ENCODE peak calls at places on chromosome 3, in eight cellular contexts. Y is dorsolateral prefrontal cortex, J is pancreas, U is transverse colon, B is AG04450, R is brain microvascular endothelial cell, Z is left ventricle myocardium inferior, D is RWPE2. F is an unnamed sample.

GRCh38 chr3:186815490-186815889 is 9.2 kb upstream of the RFC4 start:
- DNase-seq in Y (no peak), B (no peak), J (no peak), D (no peak), Z (no peak), R (peak), U (no peak), F (no peak)

GRCh38 chr3:12719541-12719940 is 39.5 kb downstream of the TMEM40 start:
- DNase-seq in U (no peak), J (no peak), Y (no peak), R (no peak), B (no peak), D (no peak), Z (no peak), F (no peak)

GRCh38 chr3:120093119-120093922 is 926 bp downstream of the GSK3B start:
- DNase-seq in Z (no peak), J (no peak), U (peak), D (no peak), R (no peak), B (peak), Y (no peak), F (no peak)

GRCh38 chr3:62990704-62991413 is 115.6 kb upstream of the CADPS start:
- DNase-seq in R (no peak), Y (no peak), D (no peak), J (no peak), Z (no peak), U (no peak), B (no peak), F (no peak)

GRCh38 chr3:12445523-12446240 is 38.6 kb upstream of the TSEN2 start:
- DNase-seq in Y (no peak), R (no peak), U (no peak), B (no peak), Z (no peak), J (no peak), D (peak), F (no peak)

GRCh38 chr3:58994746-58995330 is 55.0 kb downstream of the CFAP20DC start:
- DNase-seq in Z (no peak), Y (no peak), D (no peak), J (peak), U (peak), B (peak), R (peak), F (peak)

GRCh38 chr3:59758672-59759071 is 708.8 kb upstream of the CFAP20DC start:
- DNase-seq in Z (no peak), R (no peak), B (no peak), J (no peak), D (no peak), Y (no peak), U (no peak), F (no peak)

GRCh38 chr3:101143002-101143401 is 149.8 kb upstream of the ABI3BP start:
- DNase-seq in J (no peak), D (no peak), Y (no peak), R (no peak), B (no peak), Z (no peak), U (no peak), F (no peak)

GRCh38 chr3:177522051-177522450 is 324.8 kb upstream of the TBL1XR1 start:
- DNase-seq in U (no peak), Z (no peak), J (no peak), Y (no peak), R (no peak), B (no peak), D (no peak), F (no peak)

GRCh38 chr3:126394179-126394976 is at the start of gene CFAP100:
- DNase-seq in Y (peak), D (no peak), B (no peak), U (peak), J (no peak), Z (no peak), R (peak), F (no peak)

GRCh38 chr3:159146856-159147255 is 345.0 kb downstream of the MFSD1 start:
- DNase-seq in J (no peak), D (no peak), R (no peak), U (no peak), Z (no peak), B (no peak), Y (no peak), F (no peak)

GRCh38 chr3:133575121-133575520 is 1.6 kb downstream of the CDV3 start:
- DNase-seq in J (no peak), D (no peak), Y (no peak), U (no peak), R (no peak), B (no peak), Z (no peak), F (no peak)

GRCh38 chr3:142647856-142648255 is 51.7 kb downstream of the PLS1 start:
- DNase-seq in B (no peak), Z (no peak), J (no peak), Y (no peak), U (peak), R (no peak), D (no peak), F (peak)

GRCh38 chr3:20125912-20126311 is 60.1 kb downstream of the SGO1 start:
- DNase-seq in U (peak), Z (no peak), D (no peak), J (no peak), B (no peak), R (no peak), Y (no peak), F (no peak)

GRCh38 chr3:54999159-54999558 is 71.3 kb upstream of the LRTM1 start:
- DNase-seq in U (no peak), B (peak), R (peak), Y (no peak), J (no peak), D (no peak), Z (no peak), F (peak)

GRCh38 chr3:135197856-135198255 is 402.8 kb downstream of the EPHB1 start:
- DNase-seq in U (no peak), Z (no peak), D (no peak), J (no peak), B (no peak), R (no peak), Y (no peak), F (no peak)

GRCh38 chr3:138948371-138949001 is 1.5 kb downstream of the FOXL2NB start:
- DNase-seq in Z (no peak), Y (no peak), J (no peak), B (no peak), R (no peak), U (no peak), D (no peak), F (no peak)

GRCh38 chr3:158845748-158846350 is 44.0 kb downstream of the MFSD1 start:
- DNase-seq in B (no peak), Y (no peak), U (no peak), J (peak), Z (no peak), R (no peak), D (no peak), F (no peak)

GRCh38 chr3:145981057-145981456 is 179.9 kb downstream of the PLOD2 start:
- DNase-seq in Y (no peak), U (no peak), D (no peak), J (no peak), Z (no peak), R (peak), B (no peak), F (no peak)

GRCh38 chr3:113516115-113516505 is 1.2 kb upstream of the SPICE1 start:
- DNase-seq in R (no peak), Y (no peak), U (peak), D (no peak), B (no peak), Z (no peak), J (no peak), F (no peak)

GRCh38 chr3:190265795-190266194 is 56.5 kb downstream of the CLDN1 start:
- DNase-seq in B (no peak), R (peak), Y (no peak), J (peak), D (peak), Z (no peak), U (peak), F (peak)

GRCh38 chr3:117059990-117060338 is 350.4 kb downstream of the TUSC7 start:
- DNase-seq in R (no peak), D (no peak), J (no peak), Y (no peak), B (no peak), Z (no peak), U (no peak), F (no peak)

GRCh38 chr3:43389388-43390254 is 103.3 kb downstream of the SNRK start:
- DNase-seq in U (peak), J (peak), D (no peak), Y (no peak), Z (no peak), B (peak), R (peak), F (peak)

GRCh38 chr3:124277516-124277890 is 285.6 kb upstream of the ROPN1 start:
- DNase-seq in D (no peak), J (no peak), R (no peak), Y (peak), Z (no peak), U (peak), B (no peak), F (no peak)

GRCh38 chr3:29754346-29754745 is 473.5 kb downstream of the RBMS3 start:
- DNase-seq in Y (no peak), B (no peak), U (no peak), D (no peak), Z (no peak), R (no peak), J (no peak), F (no peak)

GRCh38 chr3:121648219-121648958 is 12.3 kb downstream of the HCLS1 start:
- DNase-seq in Y (no peak), R (no peak), J (no peak), B (no peak), Z (no peak), U (no peak), D (no peak), F (no peak)

GRCh38 chr3:24373198-24373959 is 121.3 kb downstream of the THRB start:
- DNase-seq in B (no peak), J (peak), Z (peak), Y (no peak), R (no peak), U (no peak), D (no peak), F (no peak)

GRCh38 chr3:195893121-195893449 is 15.3 kb downstream of the TNK2 start:
- DNase-seq in Z (peak), Y (peak), R (no peak), B (no peak), D (no peak), J (peak), U (no peak), F (no peak)
- H3K4me3 ChIP-seq in Z (peak), Y (peak), R (no peak), B (peak), D (no peak), J (no peak), U (no peak), F (no peak)

GRCh38 chr3:47854720-47855455 is 52.0 kb downstream of the DHX30 start:
- DNase-seq in D (no peak), Z (no peak), Y (no peak), J (no peak), B (no peak), R (no peak), U (no peak), F (no peak)
- H3K27ac ChIP-seq in D (no peak), Z (peak), Y (peak), J (no peak), B (no peak), R (no peak), U (no peak), F (no peak)

DNA sequence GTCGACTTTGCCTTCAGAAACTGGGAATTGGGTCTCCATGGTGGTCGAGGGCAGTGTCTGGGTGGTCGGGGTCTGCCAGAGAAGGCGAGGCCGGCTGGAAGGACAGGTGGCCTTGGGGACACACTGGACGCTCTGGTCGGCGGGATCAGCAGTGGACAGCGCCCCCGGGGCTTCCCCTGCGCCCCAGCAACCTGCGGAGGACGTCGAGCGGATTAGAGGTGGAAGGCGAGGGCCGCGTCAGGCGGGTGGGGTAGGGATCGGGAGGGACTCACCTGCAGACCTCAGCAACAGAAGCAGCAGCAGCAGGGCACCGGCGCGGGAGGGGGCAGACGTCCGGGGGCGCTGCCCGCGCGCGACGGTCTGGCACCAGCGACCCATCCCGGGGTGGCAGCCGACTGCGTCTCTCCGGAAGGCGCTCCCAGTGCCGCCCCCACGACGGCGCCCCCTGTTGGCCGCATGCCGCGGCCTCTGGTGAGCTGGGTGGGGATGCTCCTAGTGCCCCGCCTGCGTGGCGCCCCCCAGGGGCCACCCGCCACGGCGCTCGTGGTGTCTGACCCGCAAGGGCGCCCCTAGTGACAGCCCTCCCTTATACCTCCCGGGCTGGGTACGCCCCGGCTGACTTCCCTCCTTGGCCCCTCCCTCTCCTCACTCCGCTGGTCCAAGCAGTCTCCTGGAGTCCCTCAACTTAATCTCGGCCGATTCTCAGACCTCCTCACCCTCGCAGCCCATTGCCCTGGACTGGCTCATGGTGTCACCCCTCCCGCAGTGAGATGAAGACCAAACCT is at the start of gene PRSS50:
- DNase-seq in B (no peak), R (no peak), Z (no peak), D (no peak), U (no peak), J (no peak), Y (peak), F (no peak)
- TF ChIP-seq CTCF in B (peak), R (peak), Z (peak), D (peak), U (no peak), J (no peak), Y (no peak), F (peak)

GRCh38 chr3:57127849-57128566 is 37.1 kb downstream of the IL17RD start:
- DNase-seq in J (no peak), R (no peak), Z (no peak), U (no peak), B (no peak), D (no peak), Y (no peak), F (no peak)
- H3K4me3 ChIP-seq in J (no peak), R (no peak), Z (peak), U (no peak), B (no peak), D (no peak), Y (no peak), F (no peak)

DNA sequence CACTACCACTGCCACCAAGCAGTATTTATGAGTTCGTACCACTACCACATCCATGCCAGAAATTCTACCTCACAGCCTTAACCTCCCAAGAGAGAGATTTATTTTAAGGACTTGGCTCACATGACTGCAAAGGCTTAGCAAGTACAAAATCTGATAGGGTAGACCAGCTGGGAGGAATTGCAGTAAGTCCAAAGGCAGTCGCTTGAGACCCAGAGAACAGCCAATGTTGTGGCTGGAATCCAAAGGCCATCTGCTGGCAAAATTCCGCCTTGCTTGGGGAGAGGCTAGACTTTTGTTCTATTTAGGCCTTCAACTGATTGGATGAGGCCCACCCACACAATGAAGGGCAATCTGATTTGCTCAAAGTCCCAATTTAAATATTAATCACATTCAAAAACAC is 101.4 kb upstream of the STT3B start:
- DNase-seq in B (no peak), R (no peak), U (no peak), Y (no peak), D (no peak), J (no peak), Z (no peak), F (no peak)
- H3K27ac ChIP-seq in B (no peak), R (no peak), U (no peak), Y (no peak), D (no peak), J (no peak), Z (no peak), F (no peak)

DNA sequence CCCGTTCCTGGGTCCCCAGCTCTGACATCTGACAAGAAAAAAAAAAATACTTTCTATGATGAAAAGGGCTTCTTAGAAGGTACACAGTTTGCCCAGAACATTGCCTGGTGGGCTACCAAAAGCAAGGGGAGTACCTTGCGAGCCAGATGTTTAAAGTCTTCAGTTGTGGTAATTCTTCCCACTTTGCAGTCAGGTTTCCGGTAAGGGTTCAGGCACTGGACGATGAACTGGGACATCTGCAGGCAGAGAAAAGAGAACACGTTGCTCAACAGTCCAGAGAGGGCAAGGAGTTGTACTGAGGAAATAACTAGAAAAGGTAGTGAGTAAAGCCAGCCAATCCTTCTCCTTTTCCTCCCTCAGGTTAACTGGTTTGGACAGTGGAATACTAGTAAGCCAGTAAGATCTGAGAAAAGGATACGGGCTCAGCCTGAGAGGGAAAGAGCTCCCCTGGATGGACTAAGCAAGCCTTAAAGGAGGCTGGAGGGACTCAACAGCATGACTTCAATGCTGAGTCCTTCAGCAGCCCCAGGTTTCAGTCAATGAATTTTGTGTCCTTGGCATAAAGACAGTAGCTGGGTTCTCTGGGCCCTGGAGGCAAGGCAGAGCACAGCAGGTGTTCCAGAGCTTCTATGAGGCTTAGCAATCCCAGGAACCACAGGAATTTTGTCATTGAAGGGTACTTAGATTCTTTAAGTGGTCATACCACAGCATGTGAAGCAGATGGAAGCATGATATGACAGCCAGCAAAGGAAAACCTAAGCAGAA is 38.2 kb downstream of the NBEAL2 start:
- DNase-seq in J (no peak), B (no peak), D (no peak), Z (no peak), Y (no peak), R (peak), U (no peak), F (no peak)
- TF ChIP-seq CTCF in J (no peak), B (no peak), D (no peak), Z (no peak), Y (no peak), R (peak), U (no peak), F (no peak)

GRCh38 chr3:66497982-66498671 is 2.7 kb downstream of the LRIG1 start:
- DNase-seq in Y (no peak), Z (no peak), B (no peak), J (no peak), D (no peak), R (no peak), U (no peak), F (no peak)
- H3K4me3 ChIP-seq in Y (peak), Z (peak), B (peak), J (peak), D (no peak), R (no peak), U (peak), F (no peak)

DNA sequence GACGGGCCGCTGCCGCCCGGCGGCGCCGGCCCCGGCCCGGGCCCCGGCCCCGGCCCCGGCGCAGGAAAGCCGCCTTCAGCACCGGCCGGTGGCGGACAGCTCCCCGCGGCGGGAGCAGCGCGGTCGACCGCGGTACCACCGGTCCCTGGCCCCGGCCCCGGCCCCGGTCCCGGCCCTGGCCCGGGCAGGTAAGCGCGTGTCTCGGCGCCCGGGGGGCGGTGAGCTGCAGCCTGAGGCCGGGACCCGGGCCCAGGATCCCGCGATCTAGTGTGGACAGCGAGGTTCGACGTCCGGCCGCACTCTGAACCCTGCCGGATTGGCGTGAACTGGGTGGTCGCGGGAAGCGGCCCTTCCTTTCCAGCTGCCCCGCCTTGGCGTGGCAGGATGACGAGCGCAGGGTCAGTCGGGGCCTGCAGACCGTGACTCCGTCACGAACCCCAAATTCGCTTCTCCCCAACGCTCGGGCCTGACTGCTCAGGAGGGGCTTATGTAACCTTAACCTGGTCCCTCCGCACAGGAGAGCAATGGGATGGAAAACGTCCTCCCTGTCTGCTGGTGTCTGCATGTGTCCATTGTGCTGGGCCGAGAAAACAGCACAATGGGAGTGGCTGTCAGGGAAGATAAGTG is 475 bp downstream of the BSN start:
- DNase-seq in U (peak), B (no peak), D (no peak), J (no peak), Z (peak), R (no peak), Y (no peak), F (no peak)
- H3K27ac ChIP-seq in U (no peak), B (no peak), D (no peak), J (no peak), Z (no peak), R (no peak), Y (peak), F (no peak)

GRCh38 chr3:173870976-173871375 is 473.4 kb downstream of the NLGN1 start:
- DNase-seq in R (no peak), U (no peak), B (no peak), Z (no peak), J (no peak), Y (no peak), D (no peak), F (no peak)

GRCh38 chr3:173875790-173876189 is 478.2 kb downstream of the NLGN1 start:
- DNase-seq in Y (no peak), B (no peak), D (no peak), Z (no peak), U (no peak), R (no peak), J (no peak), F (no peak)

DNA sequence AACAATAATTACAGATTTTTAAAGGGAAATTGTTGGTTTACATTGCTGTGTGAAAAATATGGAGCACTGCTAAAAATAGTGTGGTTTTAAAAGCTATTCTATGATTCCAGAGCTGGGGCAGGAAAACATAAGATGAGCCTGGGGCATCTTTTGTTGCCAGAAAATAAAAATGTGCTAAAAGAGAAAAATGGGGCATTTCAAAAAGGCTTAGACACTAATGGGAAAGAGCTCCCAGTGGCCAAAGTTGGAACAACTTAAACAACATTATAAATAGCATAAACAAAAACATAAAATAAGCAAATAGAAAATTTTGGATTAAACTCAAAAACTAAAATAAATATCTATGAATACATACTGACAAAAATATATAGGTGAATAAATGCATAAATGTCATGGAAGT is 478.9 kb downstream of the NLGN1 start:
- DNase-seq in B (no peak), D (no peak), Y (no peak), R (no peak), Z (no peak), J (no peak), U (no peak), F (no peak)
- TF ChIP-seq CTCF in B (peak), D (peak), Y (no peak), R (peak), Z (no peak), J (no peak), U (no peak), F (no peak)

GRCh38 chr3:128994173-128994512 is 267 bp upstream of the CFAP92 start:
- DNase-seq in R (no peak), D (no peak), J (no peak), Y (no peak), Z (no peak), U (no peak), B (no peak), F (no peak)
- H3K4me3 ChIP-seq in R (peak), D (peak), J (peak), Y (peak), Z (peak), U (no peak), B (peak), F (peak)